ENCODE peak calls at places on chromosomes 16 and 17, in four cellular contexts. Z is GM23248; E is CD8-positive, alpha-beta memory T cell; O is sigmoid colon. T is an unnamed sample. For H3K4me1, the result is how much of the 10 kb centered on the place peaks cover.

GRCh38 chr17:77125432-77125901 is 15.3 kb upstream of the SEC14L1 start:
- DNase-seq in E (no peak), Z (peak), O (no peak), T (no peak)

GRCh38 chr17:17102176-17102575 is 59.9 kb downstream of the MPRIP start:
- DNase-seq in O (no peak), E (no peak), Z (no peak), T (no peak)

GRCh38 chr16:77556203-77556602 is 121.4 kb upstream of the ADAMTS18 start:
- DNase-seq in O (no peak), Z (no peak), E (no peak), T (no peak)

GRCh38 chr16:65069090-65069489 is 52.8 kb downstream of the CDH11 start:
- DNase-seq in E (no peak), Z (peak), O (no peak), T (no peak)

GRCh38 chr16:52069866-52070265 is 477.1 kb downstream of the TOX3 start:
- DNase-seq in Z (peak), O (no peak), E (no peak), T (no peak)

GRCh38 chr16:7303677-7304200 is 28.9 kb upstream of the RBFOX1 start:
- DNase-seq in Z (no peak), E (no peak), O (no peak), T (no peak)

GRCh38 chr16:68951991-68952877 is 108.9 kb downstream of the TANGO6 start:
- DNase-seq in O (no peak), Z (peak), E (no peak), T (no peak)

GRCh38 chr17:59837362-59838195 is 55.2 kb downstream of the TUBD1 start:
- DNase-seq in E (peak), Z (peak), O (peak), T (no peak)

GRCh38 chr17:62627904-62628603 is 584 bp downstream of the MRC2 start:
- DNase-seq in Z (peak), E (no peak), O (peak), T (peak)

GRCh38 chr17:44062871-44063270 is 3.6 kb downstream of the LSM12 start:
- DNase-seq in O (no peak), Z (no peak), E (no peak), T (no peak)

GRCh38 chr17:48944519-48945260 is at the start of gene SNF8:
- DNase-seq in Z (peak), O (peak), E (peak), T (peak)

GRCh38 chr17:36095992-36096391 is 6.0 kb upstream of the CCL3 start:
- DNase-seq in O (no peak), E (no peak), Z (no peak), T (no peak)

GRCh38 chr17:68391561-68392268 is 65.6 kb downstream of the WIPI1 start:
- DNase-seq in Z (peak), E (no peak), O (peak), T (no peak)

GRCh38 chr17:15232517-15232915 is 32.6 kb downstream of the PMP22 start:
- DNase-seq in O (no peak), E (no peak), Z (peak), T (no peak)

GRCh38 chr17:58300336-58300735 is 19.6 kb upstream of the MPO start:
- DNase-seq in E (no peak), O (peak), Z (no peak), T (peak)

GRCh38 chr16:68298907-68299515 is 11.7 kb downstream of the SLC7A6OS start:
- DNase-seq in Z (peak), E (no peak), O (peak), T (no peak)

GRCh38 chr16:72876981-72877373 is 171.0 kb downstream of the ZFHX3 start:
- DNase-seq in Z (no peak), O (no peak), E (no peak), T (no peak)
- H3K4me1 ChIP-seq in Z (under half), O (under half), E (under half), T (under half)

DNA sequence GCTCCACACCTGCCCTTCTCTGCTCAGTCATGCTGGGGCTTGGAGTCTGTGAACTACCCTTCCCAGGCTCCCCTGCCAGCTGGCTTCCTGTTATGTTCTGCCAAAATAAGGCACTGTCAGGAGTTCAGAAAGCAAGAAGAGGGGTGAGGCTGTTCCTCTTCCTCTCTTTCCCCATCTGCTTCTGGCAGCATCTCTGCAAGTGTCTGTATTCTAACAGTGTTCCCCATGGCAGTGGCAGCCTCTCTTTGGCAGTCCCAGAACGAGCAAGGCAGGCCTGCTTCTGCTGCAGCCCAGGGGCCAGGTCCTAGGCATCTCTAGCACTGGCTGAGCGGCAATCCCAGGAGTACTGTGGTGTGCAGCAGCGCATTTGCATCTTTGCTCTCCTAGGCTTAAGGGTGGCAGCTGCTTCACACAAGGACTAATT is 219.1 kb downstream of the STX8 start:
- DNase-seq in O (peak), E (no peak), Z (no peak), T (peak)
- H3K4me3 ChIP-seq in O (no peak), E (no peak), Z (no peak), T (no peak)

GRCh38 chr16:27401768-27402568 is at the start of gene IL21R:
- DNase-seq in O (peak), Z (peak), E (peak), T (peak)

GRCh38 chr16:27399969-27400368 is 2.0 kb upstream of the IL21R start:
- DNase-seq in O (no peak), E (no peak), Z (no peak), T (no peak)

GRCh38 chr16:27398894-27399853 is 2.8 kb upstream of the IL21R start:
- DNase-seq in O (no peak), E (no peak), Z (no peak), T (no peak)

GRCh38 chr16:27402569-27402963 is 592 bp downstream of the IL21R start:
- DNase-seq in O (no peak), Z (no peak), E (peak), T (no peak)

GRCh38 chr16:27400751-27401620 is 988 bp upstream of the IL21R start:
- DNase-seq in Z (peak), O (no peak), E (no peak), T (no peak)
- H3K4me1 ChIP-seq in Z (under half), O (under half), E (under half), T (under half)

DNA sequence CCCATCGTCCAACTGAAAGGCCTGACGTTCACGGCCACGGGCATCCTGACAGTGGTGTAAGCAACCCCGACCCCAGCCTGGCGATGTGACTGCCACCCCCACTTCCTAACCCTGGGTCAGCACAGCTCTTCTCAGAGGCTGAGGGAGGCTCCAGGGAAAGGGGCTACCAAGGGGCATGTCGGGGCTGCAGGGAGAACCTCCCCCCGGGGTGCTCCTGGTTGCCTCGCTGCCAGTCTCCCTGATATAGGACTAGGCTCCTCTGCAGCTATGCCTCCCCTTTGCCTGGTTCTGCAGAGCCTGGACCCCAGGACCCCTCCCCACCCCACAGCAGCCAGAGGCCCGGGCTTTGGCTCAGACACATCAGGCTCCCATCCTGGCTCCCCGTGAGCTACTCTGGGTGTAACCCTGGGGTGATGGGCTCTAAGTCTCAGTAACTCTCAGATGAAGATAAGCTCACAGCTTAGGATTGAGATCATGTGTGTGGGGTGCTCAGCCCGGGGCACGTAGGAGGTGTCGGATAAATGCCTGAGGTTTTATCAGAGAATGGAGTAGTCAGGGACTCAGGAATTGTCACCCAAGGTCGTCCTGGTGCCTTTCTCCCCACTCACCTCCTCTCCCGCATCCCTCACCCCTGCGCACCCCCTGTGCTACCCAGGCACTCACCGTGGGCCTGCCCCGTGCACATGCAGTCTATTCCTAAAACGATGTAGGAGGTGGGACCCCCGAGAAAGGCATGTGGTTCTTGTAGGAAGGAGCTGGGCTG is 10.6 kb downstream of the ITGAD start:
- DNase-seq in O (no peak), Z (no peak), E (no peak), T (no peak)
- H3K4me3 ChIP-seq in O (no peak), Z (peak), E (no peak), T (peak)

DNA sequence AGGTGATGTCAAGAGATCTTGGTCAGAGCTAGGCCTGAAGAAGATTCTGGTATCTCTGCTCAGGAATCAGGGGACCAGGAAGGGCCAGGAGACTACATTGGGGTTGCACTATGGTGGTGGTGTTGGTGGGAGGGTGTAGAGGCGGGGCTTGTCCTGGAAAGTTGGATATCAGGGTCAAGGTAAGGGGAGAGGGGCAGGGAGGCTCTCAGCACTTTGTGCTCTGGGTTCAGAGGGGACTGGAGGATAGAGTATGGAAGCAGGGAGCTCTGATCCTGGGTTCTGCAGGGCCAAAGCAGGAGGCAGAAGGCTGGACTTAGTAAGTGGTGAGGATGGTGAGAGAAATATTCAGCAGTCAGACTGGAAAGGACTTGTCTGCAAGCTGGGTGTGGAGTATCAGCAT is 3.0 kb downstream of the NOL3 start:
- DNase-seq in E (no peak), Z (no peak), O (no peak), T (no peak)
- H3K4me1 ChIP-seq in E (under half), Z (under half), O (half or more), T (half or more)

GRCh38 chr17:28381141-28381825 is 9.8 kb downstream of the SARM1 start:
- DNase-seq in O (no peak), Z (no peak), E (no peak), T (peak)
- H3K4me3 ChIP-seq in O (no peak), Z (no peak), E (no peak), T (peak)

DNA sequence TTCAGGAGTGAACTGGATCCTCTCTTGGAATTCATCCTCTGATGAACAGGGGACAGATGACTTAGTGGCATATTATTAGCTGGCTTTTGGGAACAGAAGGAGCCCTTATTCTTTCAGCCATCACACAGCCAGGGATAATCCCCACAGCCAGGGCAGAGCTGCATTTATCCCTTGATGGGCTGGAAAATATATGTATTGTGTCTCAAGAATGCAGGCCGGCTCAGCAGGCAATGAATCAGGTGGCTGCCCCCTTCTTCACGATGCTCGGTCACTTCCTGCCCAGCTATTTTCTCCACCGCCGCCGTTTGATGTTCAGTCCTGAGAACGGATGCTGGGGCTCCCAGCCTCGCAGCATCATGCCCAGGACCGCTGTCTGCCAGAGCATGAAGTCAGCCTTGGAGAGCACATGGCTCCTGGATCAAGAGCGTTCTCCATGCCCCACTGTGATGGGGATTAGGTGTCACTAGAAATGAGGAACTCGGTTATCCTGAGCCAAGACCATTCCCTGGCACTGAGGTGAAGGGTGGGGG is 4.3 kb upstream of the MYH3 start:
- DNase-seq in Z (no peak), E (no peak), O (no peak), T (no peak)
- H3K4me1 ChIP-seq in Z (under half), E (under half), O (under half), T (under half)

GRCh38 chr17:75754378-75755204 is 10.4 kb downstream of the GALK1 start:
- DNase-seq in Z (no peak), E (no peak), O (no peak), T (no peak)

GRCh38 chr17:75752405-75753192 is 12.4 kb downstream of the GALK1 start:
- DNase-seq in O (no peak), Z (no peak), E (no peak), T (no peak)

GRCh38 chr17:75753514-75754377 is 11.2 kb downstream of the GALK1 start:
- DNase-seq in O (peak), Z (peak), E (peak), T (peak)

GRCh38 chr17:75751676-75752404 is 13.2 kb downstream of the GALK1 start:
- DNase-seq in O (no peak), E (no peak), Z (no peak), T (no peak)

DNA sequence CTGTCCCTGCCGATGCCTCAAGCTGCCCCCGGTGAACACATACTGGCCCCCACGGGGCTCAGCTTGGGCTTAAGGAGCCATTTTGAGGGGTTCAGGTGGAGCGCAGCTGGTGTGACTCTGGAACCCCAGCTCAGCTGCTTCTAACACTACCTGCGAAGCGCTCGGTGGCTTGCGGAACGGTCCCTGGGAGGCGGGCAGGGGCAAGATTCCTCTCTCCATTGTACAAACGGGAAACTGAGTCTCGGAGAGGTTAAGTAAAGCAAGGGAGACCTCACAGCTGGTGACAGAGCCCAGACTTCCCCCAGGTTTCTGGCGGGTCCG is 11.8 kb downstream of the GALK1 start:
- DNase-seq in Z (no peak), E (no peak), O (no peak), T (no peak)
- H3K4me3 ChIP-seq in Z (peak), E (peak), O (peak), T (peak)